ENCODE peak calls at places on chromosomes 7 and 10, in nine cellular contexts. One of them, this sample, is unnamed.
A peak's percentile ranks its signal among the peaks of the same experiment; 100 is the strongest.

GRCh38 chr10:69065406-69066361 is 22.2 kb upstream of the SRGN start:
- DNase-seq in GM12878: no peak
- DNase-seq in transverse colon: no peak
- DNase-seq in stomach: no peak
- DNase-seq in sigmoid colon: no peak
- DNase-seq in K562: no peak
- DNase-seq in A549: no peak
- DNase-seq in suprapubic skin: no peak
- DNase-seq in esophagus muscularis mucosa: no peak
- DNase-seq in this sample: no peak

GRCh38 chr10:11472158-11472753 is 139.2 kb downstream of the USP6NL start:
- DNase-seq in GM12878: no peak
- DNase-seq in transverse colon: peak; percentile 58
- DNase-seq in stomach: peak; percentile 65
- DNase-seq in sigmoid colon: peak; percentile 76
- DNase-seq in K562: peak; percentile 70
- DNase-seq in A549: peak; percentile 51
- DNase-seq in suprapubic skin: no peak
- DNase-seq in esophagus muscularis mucosa: no peak
- DNase-seq in this sample: peak; percentile 69

GRCh38 chr10:47290338-47290737 is 9.7 kb upstream of the GDF10 start:
- DNase-seq in GM12878: no peak
- DNase-seq in transverse colon: no peak
- DNase-seq in stomach: no peak
- DNase-seq in sigmoid colon: no peak
- DNase-seq in K562: no peak
- DNase-seq in A549: no peak
- DNase-seq in suprapubic skin: no peak
- DNase-seq in esophagus muscularis mucosa: no peak
- DNase-seq in this sample: no peak

GRCh38 chr7:138834583-138834982 is 36.6 kb upstream of the ATP6V0A4 start:
- DNase-seq in GM12878: no peak
- DNase-seq in transverse colon: no peak
- DNase-seq in stomach: no peak
- DNase-seq in sigmoid colon: no peak
- DNase-seq in K562: no peak
- DNase-seq in A549: no peak
- DNase-seq in suprapubic skin: no peak
- DNase-seq in esophagus muscularis mucosa: no peak
- DNase-seq in this sample: no peak

GRCh38 chr7:123393623-123394022 is 140.8 kb downstream of the IQUB start:
- DNase-seq in GM12878: no peak
- DNase-seq in transverse colon: no peak
- DNase-seq in stomach: no peak
- DNase-seq in sigmoid colon: no peak
- DNase-seq in K562: no peak
- DNase-seq in A549: no peak
- DNase-seq in suprapubic skin: no peak
- DNase-seq in esophagus muscularis mucosa: no peak
- DNase-seq in this sample: no peak

GRCh38 chr7:2894118-2894940 is 50.2 kb upstream of the GNA12 start:
- DNase-seq in GM12878: peak; percentile 51
- DNase-seq in transverse colon: peak; percentile 55
- DNase-seq in stomach: peak; percentile 32
- DNase-seq in sigmoid colon: no peak
- DNase-seq in K562: no peak
- DNase-seq in A549: no peak
- DNase-seq in suprapubic skin: no peak
- DNase-seq in esophagus muscularis mucosa: no peak
- DNase-seq in this sample: no peak

GRCh38 chr7:157088136-157088535 is 50.6 kb upstream of the UBE3C start:
- DNase-seq in GM12878: no peak
- DNase-seq in transverse colon: no peak
- DNase-seq in stomach: no peak
- DNase-seq in sigmoid colon: no peak
- DNase-seq in K562: no peak
- DNase-seq in A549: no peak
- DNase-seq in suprapubic skin: no peak
- DNase-seq in esophagus muscularis mucosa: no peak
- DNase-seq in this sample: no peak

GRCh38 chr7:155184923-155185322 is 112.8 kb upstream of the INSIG1 start:
- DNase-seq in GM12878: no peak
- DNase-seq in transverse colon: no peak
- DNase-seq in stomach: no peak
- DNase-seq in sigmoid colon: no peak
- DNase-seq in K562: no peak
- DNase-seq in A549: no peak
- DNase-seq in suprapubic skin: no peak
- DNase-seq in esophagus muscularis mucosa: no peak
- DNase-seq in this sample: no peak

GRCh38 chr10:133555521-133555920 is 9.9 kb downstream of the SYCE1 start:
- DNase-seq in GM12878: no peak
- DNase-seq in transverse colon: no peak
- DNase-seq in stomach: no peak
- DNase-seq in sigmoid colon: no peak
- DNase-seq in K562: no peak
- DNase-seq in A549: no peak
- DNase-seq in suprapubic skin: no peak
- DNase-seq in esophagus muscularis mucosa: no peak
- DNase-seq in this sample: no peak

GRCh38 chr10:109933984-109934565 is 10.8 kb upstream of the XPNPEP1 start:
- DNase-seq in GM12878: no peak
- DNase-seq in transverse colon: no peak
- DNase-seq in stomach: no peak
- DNase-seq in sigmoid colon: no peak
- DNase-seq in K562: no peak
- DNase-seq in A549: no peak
- DNase-seq in suprapubic skin: no peak
- DNase-seq in esophagus muscularis mucosa: no peak
- DNase-seq in this sample: no peak

GRCh38 chr7:148050492-148051158 is 539.9 kb upstream of the C7orf33 start:
- DNase-seq in GM12878: no peak
- DNase-seq in transverse colon: no peak
- DNase-seq in stomach: no peak
- DNase-seq in sigmoid colon: no peak
- DNase-seq in K562: no peak
- DNase-seq in A549: no peak
- DNase-seq in suprapubic skin: no peak
- DNase-seq in esophagus muscularis mucosa: no peak
- DNase-seq in this sample: no peak

GRCh38 chr10:44284198-44285084 is 100.5 kb downstream of the CXCL12 start:
- DNase-seq in GM12878: no peak
- DNase-seq in transverse colon: no peak
- DNase-seq in stomach: no peak
- DNase-seq in sigmoid colon: no peak
- DNase-seq in K562: no peak
- DNase-seq in A549: no peak
- DNase-seq in suprapubic skin: no peak
- DNase-seq in esophagus muscularis mucosa: no peak
- DNase-seq in this sample: no peak

GRCh38 chr7:150978136-150978789 is at the start of gene KCNH2:
- DNase-seq in GM12878: no peak
- DNase-seq in transverse colon: no peak
- DNase-seq in stomach: no peak
- DNase-seq in sigmoid colon: peak; percentile 84
- DNase-seq in K562: peak; percentile 98
- DNase-seq in A549: peak; percentile 58
- DNase-seq in suprapubic skin: no peak
- DNase-seq in esophagus muscularis mucosa: no peak
- DNase-seq in this sample: peak; percentile 66

GRCh38 chr10:59181668-59182067 is 5.2 kb downstream of the PHYHIPL start:
- DNase-seq in GM12878: peak; percentile 17
- DNase-seq in transverse colon: no peak
- DNase-seq in stomach: no peak
- DNase-seq in sigmoid colon: no peak
- DNase-seq in K562: no peak
- DNase-seq in A549: peak; percentile 52
- DNase-seq in suprapubic skin: no peak
- DNase-seq in esophagus muscularis mucosa: no peak
- DNase-seq in this sample: no peak

GRCh38 chr7:50667789-50668226 is 102.6 kb upstream of the DDC start:
- DNase-seq in GM12878: no peak
- DNase-seq in transverse colon: no peak
- DNase-seq in stomach: no peak
- DNase-seq in sigmoid colon: no peak
- DNase-seq in K562: no peak
- DNase-seq in A549: no peak
- DNase-seq in suprapubic skin: no peak
- DNase-seq in esophagus muscularis mucosa: no peak
- DNase-seq in this sample: peak; percentile 42
- TF ChIP-seq POLR2A in GM12878: no peak
- TF ChIP-seq POLR2A in transverse colon: no peak
- TF ChIP-seq POLR2A in stomach: no peak
- TF ChIP-seq POLR2A in sigmoid colon: no peak
- TF ChIP-seq POLR2A in K562: no peak
- TF ChIP-seq POLR2A in A549: no peak
- TF ChIP-seq POLR2A in suprapubic skin: no peak
- TF ChIP-seq POLR2A in esophagus muscularis mucosa: no peak
- TF ChIP-seq POLR2A in this sample: no peak

GRCh38 chr7:35658602-35659201 is 36.2 kb downstream of the HERPUD2 start:
- DNase-seq in GM12878: peak; percentile 26
- DNase-seq in transverse colon: no peak
- DNase-seq in stomach: no peak
- DNase-seq in sigmoid colon: no peak
- DNase-seq in K562: no peak
- DNase-seq in A549: no peak
- DNase-seq in suprapubic skin: no peak
- DNase-seq in esophagus muscularis mucosa: no peak
- DNase-seq in this sample: no peak
- H3K27ac ChIP-seq in GM12878: peak overlapping the region; percentile 44
- H3K27ac ChIP-seq in transverse colon: no peak overlapping the region
- H3K27ac ChIP-seq in stomach: no peak overlapping the region
- H3K27ac ChIP-seq in sigmoid colon: no peak overlapping the region
- H3K27ac ChIP-seq in K562: no peak overlapping the region
- H3K27ac ChIP-seq in A549: no peak overlapping the region
- H3K27ac ChIP-seq in suprapubic skin: no peak overlapping the region
- H3K27ac ChIP-seq in esophagus muscularis mucosa: no peak overlapping the region
- H3K27ac ChIP-seq in this sample: no peak overlapping the region

GRCh38 chr10:132115736-132116135 is 50.0 kb downstream of the JAKMIP3 start:
- DNase-seq in GM12878: no peak
- DNase-seq in transverse colon: no peak
- DNase-seq in stomach: no peak
- DNase-seq in sigmoid colon: peak; percentile 38
- DNase-seq in K562: no peak
- DNase-seq in A549: no peak
- DNase-seq in suprapubic skin: no peak
- DNase-seq in esophagus muscularis mucosa: no peak
- DNase-seq in this sample: no peak
- TF ChIP-seq EP300 in GM12878: no peak
- TF ChIP-seq EP300 in transverse colon: no peak
- TF ChIP-seq EP300 in stomach: no peak
- TF ChIP-seq EP300 in sigmoid colon: no peak
- TF ChIP-seq EP300 in K562: no peak
- TF ChIP-seq EP300 in A549: no peak
- TF ChIP-seq EP300 in suprapubic skin: no peak
- TF ChIP-seq EP300 in esophagus muscularis mucosa: no peak
- TF ChIP-seq EP300 in this sample: no peak

GRCh38 chr10:42475168-42476098 is 162.9 kb downstream of the ZNF33B start:
- DNase-seq in GM12878: no peak
- DNase-seq in transverse colon: no peak
- DNase-seq in stomach: no peak
- DNase-seq in sigmoid colon: no peak
- DNase-seq in K562: peak; percentile 58
- DNase-seq in A549: no peak
- DNase-seq in suprapubic skin: no peak
- DNase-seq in esophagus muscularis mucosa: no peak
- DNase-seq in this sample: no peak
- TF ChIP-seq POLR2A in GM12878: no peak
- TF ChIP-seq POLR2A in transverse colon: no peak
- TF ChIP-seq POLR2A in stomach: no peak
- TF ChIP-seq POLR2A in sigmoid colon: no peak
- TF ChIP-seq POLR2A in K562: no peak
- TF ChIP-seq POLR2A in A549: no peak
- TF ChIP-seq POLR2A in suprapubic skin: no peak
- TF ChIP-seq POLR2A in esophagus muscularis mucosa: no peak
- TF ChIP-seq POLR2A in this sample: no peak

GRCh38 chr10:80484677-80485409 is 30.7 kb downstream of the TSPAN14 start:
- DNase-seq in GM12878: no peak
- DNase-seq in transverse colon: no peak
- DNase-seq in stomach: peak; percentile 3
- DNase-seq in sigmoid colon: no peak
- DNase-seq in K562: peak; percentile 51
- DNase-seq in A549: no peak
- DNase-seq in suprapubic skin: no peak
- DNase-seq in esophagus muscularis mucosa: no peak
- DNase-seq in this sample: no peak
- H3K27ac ChIP-seq in GM12878: no peak overlapping the region
- H3K27ac ChIP-seq in transverse colon: peak overlapping the region; percentile 31
- H3K27ac ChIP-seq in stomach: no peak overlapping the region
- H3K27ac ChIP-seq in sigmoid colon: no peak overlapping the region
- H3K27ac ChIP-seq in K562: no peak overlapping the region
- H3K27ac ChIP-seq in A549: peak overlapping the region; percentile 90
- H3K27ac ChIP-seq in suprapubic skin: peak overlapping the region; percentile 68
- H3K27ac ChIP-seq in esophagus muscularis mucosa: no peak overlapping the region
- H3K27ac ChIP-seq in this sample: no peak overlapping the region

GRCh38 chr7:24917510-24918239 is 62.3 kb downstream of the OSBPL3 start:
- DNase-seq in GM12878: no peak
- DNase-seq in transverse colon: no peak
- DNase-seq in stomach: no peak
- DNase-seq in sigmoid colon: no peak
- DNase-seq in K562: no peak
- DNase-seq in A549: no peak
- DNase-seq in suprapubic skin: no peak
- DNase-seq in esophagus muscularis mucosa: no peak
- DNase-seq in this sample: no peak

GRCh38 chr7:24922099-24922773 is 57.7 kb downstream of the OSBPL3 start:
- DNase-seq in GM12878: no peak
- DNase-seq in transverse colon: no peak
- DNase-seq in stomach: no peak
- DNase-seq in sigmoid colon: no peak
- DNase-seq in K562: no peak
- DNase-seq in A549: no peak
- DNase-seq in suprapubic skin: no peak
- DNase-seq in esophagus muscularis mucosa: no peak
- DNase-seq in this sample: no peak

GRCh38 chr7:24923172-24923865 is 56.7 kb downstream of the OSBPL3 start:
- DNase-seq in GM12878: no peak
- DNase-seq in transverse colon: no peak
- DNase-seq in stomach: no peak
- DNase-seq in sigmoid colon: no peak
- DNase-seq in K562: peak; percentile 52
- DNase-seq in A549: no peak
- DNase-seq in suprapubic skin: no peak
- DNase-seq in esophagus muscularis mucosa: no peak
- DNase-seq in this sample: no peak

GRCh38 chr7:24924375-24924774 is 55.6 kb downstream of the OSBPL3 start:
- DNase-seq in GM12878: no peak
- DNase-seq in transverse colon: no peak
- DNase-seq in stomach: no peak
- DNase-seq in sigmoid colon: no peak
- DNase-seq in K562: peak; percentile 64
- DNase-seq in A549: no peak
- DNase-seq in suprapubic skin: no peak
- DNase-seq in esophagus muscularis mucosa: no peak
- DNase-seq in this sample: no peak

GRCh38 chr7:24920702-24921679 is 59.0 kb downstream of the OSBPL3 start:
- DNase-seq in GM12878: no peak
- DNase-seq in transverse colon: no peak
- DNase-seq in stomach: peak; percentile 46
- DNase-seq in sigmoid colon: no peak
- DNase-seq in K562: peak; percentile 27
- DNase-seq in A549: no peak
- DNase-seq in suprapubic skin: no peak
- DNase-seq in esophagus muscularis mucosa: no peak
- DNase-seq in this sample: no peak
- TF ChIP-seq EP300 in GM12878: no peak
- TF ChIP-seq EP300 in transverse colon: no peak
- TF ChIP-seq EP300 in stomach: no peak
- TF ChIP-seq EP300 in sigmoid colon: no peak
- TF ChIP-seq EP300 in K562: peak; percentile 69
- TF ChIP-seq EP300 in A549: no peak
- TF ChIP-seq EP300 in suprapubic skin: no peak
- TF ChIP-seq EP300 in esophagus muscularis mucosa: no peak
- TF ChIP-seq EP300 in this sample: no peak

This sample was measured in ovary.